ENCODE peak calls at places on chromosomes 12 and 14, in six cellular contexts. T, Q, H, F, E and M are unnamed samples.

GRCh38 chr12:24649634-24650033 is 299.3 kb downstream of the BCAT1 start:
- DNase-seq in T (no peak), Q (no peak), H (no peak), F (no peak), E (no peak), M (no peak)

GRCh38 chr12:114662512-114663177 is 21.3 kb downstream of the TBX3 start:
- DNase-seq in T (peak), Q (peak), H (peak), F (peak), E (peak), M (peak)

GRCh38 chr12:3658327-3659163 is 94.4 kb downstream of the CRACR2A start:
- DNase-seq in T (peak), Q (no peak), H (peak), F (no peak), E (peak), M (no peak)

GRCh38 chr14:60092516-60092915 is 793 bp downstream of the PCNX4 start:
- DNase-seq in T (peak), Q (no peak), H (peak), F (peak), E (no peak), M (peak)

GRCh38 chr14:105256292-105256960 is 8.1 kb downstream of the BTBD6 start:
- DNase-seq in T (no peak), Q (no peak), H (no peak), F (no peak), E (no peak), M (no peak)

GRCh38 chr12:108277613-108278012 is 61.5 kb downstream of the CMKLR1 start:
- DNase-seq in T (no peak), Q (no peak), H (no peak), F (no peak), E (no peak), M (no peak)

GRCh38 chr14:71324767-71325272 is 417.6 kb downstream of the PCNX1 start:
- DNase-seq in T (peak), Q (no peak), H (peak), F (no peak), E (peak), M (no peak)

GRCh38 chr12:112843272-112843671 is 51.7 kb downstream of the RPH3A start:
- DNase-seq in T (no peak), Q (no peak), H (no peak), F (no peak), E (no peak), M (no peak)

GRCh38 chr12:110844551-110845395 is 2.0 kb upstream of the CCDC63 start:
- DNase-seq in T (no peak), Q (no peak), H (peak), F (no peak), E (peak), M (peak)

GRCh38 chr12:15688202-15688736 is 100.9 kb downstream of the EPS8 start:
- DNase-seq in T (peak), Q (no peak), H (peak), F (no peak), E (no peak), M (no peak)

GRCh38 chr12:67797316-67797741 is 148.8 kb downstream of the DYRK2 start:
- DNase-seq in T (no peak), Q (no peak), H (peak), F (no peak), E (no peak), M (no peak)

GRCh38 chr12:77151030-77151429 is 85.7 kb upstream of the E2F7 start:
- DNase-seq in T (no peak), Q (no peak), H (no peak), F (no peak), E (peak), M (no peak)

GRCh38 chr12:77153706-77154105 is 88.3 kb upstream of the E2F7 start:
- DNase-seq in T (no peak), Q (no peak), H (peak), F (no peak), E (no peak), M (no peak)

GRCh38 chr12:77152623-77153193 is 87.3 kb upstream of the E2F7 start:
- DNase-seq in T (no peak), Q (no peak), H (peak), F (no peak), E (peak), M (no peak)
- TF ChIP-seq CTCF in T (peak), Q (peak), H (peak), F (peak), E (peak), M (peak)

GRCh38 chr12:65561798-65562382 is 262.4 kb upstream of the HMGA2 start:
- DNase-seq in T (no peak), Q (peak), H (peak), F (no peak), E (peak), M (no peak)
- TF ChIP-seq CTCF in T (no peak), Q (no peak), H (no peak), F (no peak), E (no peak), M (no peak)

GRCh38 chr12:42103155-42103554 is 41.5 kb downstream of the GXYLT1 start:
- DNase-seq in T (no peak), Q (no peak), H (no peak), F (no peak), E (no peak), M (no peak)

GRCh38 chr12:42104784-42105183 is 39.9 kb downstream of the GXYLT1 start:
- DNase-seq in T (no peak), Q (no peak), H (no peak), F (no peak), E (no peak), M (no peak)

GRCh38 chr12:42102720-42103119 is 42.0 kb downstream of the GXYLT1 start:
- DNase-seq in T (no peak), Q (no peak), H (no peak), F (no peak), E (no peak), M (no peak)

GRCh38 chr12:42099433-42099832 is 45.2 kb downstream of the GXYLT1 start:
- DNase-seq in T (no peak), Q (no peak), H (no peak), F (no peak), E (peak), M (no peak)

GRCh38 chr12:42104087-42104486 is 40.6 kb downstream of the GXYLT1 start:
- DNase-seq in T (no peak), Q (no peak), H (no peak), F (no peak), E (no peak), M (no peak)
- TF ChIP-seq CTCF in T (no peak), Q (no peak), H (peak), F (no peak), E (no peak), M (no peak)

DNA sequence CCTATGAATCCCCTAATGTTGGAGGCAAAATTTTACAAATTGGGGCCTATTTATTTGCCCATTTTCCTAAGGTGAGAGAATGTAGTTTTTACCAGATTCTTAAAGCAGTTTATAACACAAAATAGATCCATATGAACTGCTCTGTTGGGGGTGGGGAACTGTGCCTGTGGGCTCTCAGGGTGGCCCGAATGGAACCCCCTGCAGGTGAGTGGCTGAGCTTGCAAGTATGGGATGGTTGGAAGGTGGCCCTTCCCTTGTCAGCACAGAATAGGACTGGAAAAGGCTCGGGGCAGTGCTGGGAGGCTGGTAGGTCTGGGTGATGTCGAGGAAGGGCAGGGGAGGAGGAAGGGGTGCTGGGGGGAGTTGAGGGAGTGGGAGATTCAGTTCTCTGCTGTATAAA is 4.9 kb downstream of the VSX2 start:
- DNase-seq in T (no peak), Q (no peak), H (no peak), F (no peak), E (no peak), M (no peak)
- TF ChIP-seq CTCF in T (no peak), Q (no peak), H (no peak), F (no peak), E (no peak), M (no peak)